ENCODE peak calls at places on chromosome 13, in five cellular contexts. I, K, B, Z and T are unnamed samples.

GRCh38 chr13:44249439-44249838 is 124.2 kb upstream of the SERP2 start:
- DNase-seq in I (no peak), K (no peak), B (no peak), Z (no peak), T (no peak)

GRCh38 chr13:49629196-49629938 is 1.1 kb downstream of the ARL11 start:
- DNase-seq in I (no peak), K (no peak), B (no peak), Z (no peak), T (no peak)

GRCh38 chr13:42047561-42048322 is 706 bp upstream of the DGKH start:
- DNase-seq in I (no peak), K (peak), B (peak), Z (no peak), T (peak)

GRCh38 chr13:42549555-42549941 is 24.4 kb upstream of the TNFSF11 start:
- DNase-seq in I (no peak), K (no peak), B (no peak), Z (no peak), T (no peak)

GRCh38 chr13:44401577-44401976 is 28.0 kb downstream of the SERP2 start:
- DNase-seq in I (no peak), K (no peak), B (no peak), Z (no peak), T (no peak)

GRCh38 chr13:73610799-73611592 is 523.2 kb downstream of the KLF12 start:
- DNase-seq in I (no peak), K (no peak), B (no peak), Z (no peak), T (no peak)

GRCh38 chr13:77384999-77385398 is 58.1 kb upstream of the MYCBP2 start:
- DNase-seq in I (no peak), K (no peak), B (no peak), Z (no peak), T (no peak)

GRCh38 chr13:95540848-95541247 is 11.7 kb upstream of the CLDN10 start:
- DNase-seq in I (no peak), K (no peak), B (no peak), Z (no peak), T (no peak)

GRCh38 chr13:94556646-94557045 is 39.3 kb downstream of the TGDS start:
- DNase-seq in I (no peak), K (no peak), B (no peak), Z (no peak), T (no peak)

GRCh38 chr13:99355267-99356215 is 48.3 kb upstream of the GPR183 start:
- DNase-seq in I (no peak), K (no peak), B (no peak), Z (no peak), T (no peak)

GRCh38 chr13:25415196-25415595 is 43.4 kb downstream of the ATP8A2 start:
- DNase-seq in I (no peak), K (no peak), B (no peak), Z (no peak), T (no peak)

GRCh38 chr13:104017317-104017716 is 951.1 kb upstream of the SLC10A2 start:
- DNase-seq in I (no peak), K (no peak), B (no peak), Z (no peak), T (no peak)

GRCh38 chr13:101424381-101425155 is 8.3 kb upstream of the NALCN start:
- DNase-seq in I (peak), K (no peak), B (no peak), Z (no peak), T (no peak)

GRCh38 chr13:67228909-67229308 is 1.2 kb downstream of the PCDH9 start:
- DNase-seq in I (no peak), K (no peak), B (no peak), Z (no peak), T (no peak)

GRCh38 chr13:85557651-85558050 is 241.6 kb downstream of the SLITRK6 start:
- DNase-seq in I (no peak), K (no peak), B (no peak), Z (no peak), T (no peak)

GRCh38 chr13:111944171-111944583 is 122.8 kb upstream of the SOX1 start:
- DNase-seq in I (no peak), K (no peak), B (no peak), Z (no peak), T (no peak)

GRCh38 chr13:104422668-104423067 is 1356.5 kb upstream of the SLC10A2 start:
- DNase-seq in I (no peak), K (no peak), B (no peak), Z (no peak), T (no peak)

GRCh38 chr13:113002891-113003290 is 33.9 kb downstream of the MCF2L start:
- DNase-seq in I (no peak), K (no peak), B (no peak), Z (no peak), T (no peak)

GRCh38 chr13:42277618-42278276 is 5.8 kb downstream of the AKAP11 start:
- DNase-seq in I (no peak), K (no peak), B (no peak), Z (no peak), T (no peak)

GRCh38 chr13:78609464-78610205 is 6.3 kb upstream of the POU4F1 start:
- DNase-seq in I (no peak), K (no peak), B (no peak), Z (no peak), T (peak)

GRCh38 chr13:27006519-27007161 is 165.0 kb downstream of the USP12 start:
- DNase-seq in I (no peak), K (no peak), B (no peak), Z (no peak), T (peak)

GRCh38 chr13:49086711-49087110 is 111.0 kb downstream of the FNDC3A start:
- DNase-seq in I (no peak), K (no peak), B (no peak), Z (no peak), T (no peak)

GRCh38 chr13:24272452-24273161 is 36.8 kb upstream of the C1QTNF9 start:
- DNase-seq in I (no peak), K (no peak), B (no peak), Z (no peak), T (no peak)

GRCh38 chr13:59782696-59783095 is 381.0 kb downstream of the DIAPH3 start:
- DNase-seq in I (no peak), K (no peak), B (no peak), Z (no peak), T (no peak)

GRCh38 chr13:105735269-105735668 is 800.2 kb downstream of the EFNB2 start:
- DNase-seq in I (no peak), K (no peak), B (no peak), Z (no peak), T (no peak)

GRCh38 chr13:48437381-48437780 is 24.5 kb upstream of the LPAR6 start:
- DNase-seq in I (no peak), K (no peak), B (no peak), Z (no peak), T (no peak)

GRCh38 chr13:66803759-66804456 is 426.2 kb downstream of the PCDH9 start:
- DNase-seq in I (no peak), K (no peak), B (no peak), Z (no peak), T (no peak)

GRCh38 chr13:72125561-72125960 is 258.6 kb upstream of the DACH1 start:
- DNase-seq in I (no peak), K (no peak), B (no peak), Z (no peak), T (no peak)

GRCh38 chr13:105474983-105475382 is 1060.5 kb downstream of the EFNB2 start:
- DNase-seq in I (no peak), K (no peak), B (no peak), Z (no peak), T (no peak)

DNA sequence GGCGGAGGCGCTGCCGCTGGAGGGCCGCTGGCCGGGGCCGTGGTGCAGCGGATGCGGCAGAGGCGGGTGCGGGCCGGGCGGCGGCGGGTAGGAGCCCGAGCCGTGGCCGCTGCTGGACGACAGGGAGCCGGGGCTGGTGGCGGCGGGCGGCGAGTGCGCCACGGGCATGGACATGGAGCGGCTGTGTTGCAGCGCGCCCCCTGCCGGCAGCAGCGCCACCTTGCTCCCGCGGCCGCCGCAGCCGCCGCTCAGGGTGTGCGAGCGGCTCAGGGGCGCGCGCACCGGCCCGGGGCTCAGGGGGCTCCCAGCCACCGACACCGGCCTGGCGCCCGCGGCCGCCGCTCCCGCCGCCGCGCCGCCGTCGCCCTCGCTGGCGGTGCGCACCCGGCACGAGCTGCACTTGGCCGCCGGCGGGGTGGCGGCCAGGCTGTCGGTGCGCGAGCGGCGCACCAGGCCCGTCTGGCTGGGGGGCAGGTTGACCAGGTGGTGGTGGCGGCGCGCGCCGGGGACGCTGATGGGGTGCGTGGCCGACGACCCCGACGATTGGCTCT is 1.7 kb downstream of the IRS2 start:
- DNase-seq in I (no peak), K (no peak), B (no peak), Z (no peak), T (peak)
- TF ChIP-seq ATF3 in I (no peak), K (no peak), B (no peak), Z (no peak), T (no peak)

GRCh38 chr13:93517658-93518057 is 291.1 kb downstream of the GPC6 start:
- DNase-seq in I (no peak), K (no peak), B (no peak), Z (no peak), T (no peak)

GRCh38 chr13:93521307-93521706 is 294.7 kb downstream of the GPC6 start:
- DNase-seq in I (no peak), K (no peak), B (no peak), Z (no peak), T (no peak)

GRCh38 chr13:93525087-93525486 is 298.5 kb downstream of the GPC6 start:
- DNase-seq in I (no peak), K (no peak), B (no peak), Z (no peak), T (no peak)

DNA sequence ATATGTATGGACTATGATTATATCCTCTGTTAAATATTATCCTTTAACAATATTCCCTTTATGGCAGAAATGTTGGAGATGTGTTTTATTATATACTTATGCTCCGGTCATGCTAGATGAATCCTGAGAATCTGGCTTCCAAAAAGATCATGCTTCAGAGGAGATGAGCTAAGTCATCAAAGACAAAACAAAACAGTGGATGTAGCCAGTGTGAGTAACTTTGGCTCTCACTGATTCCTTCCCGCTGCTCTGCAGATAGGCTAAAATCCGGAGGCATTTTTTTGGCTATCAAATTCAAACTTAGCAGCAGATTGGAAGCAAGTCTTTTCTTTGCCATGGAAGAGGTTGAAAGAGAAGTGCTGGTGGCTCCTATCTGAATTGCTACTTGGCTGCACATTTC is 295.9 kb downstream of the GPC6 start:
- DNase-seq in I (no peak), K (no peak), B (no peak), Z (no peak), T (no peak)
- TF ChIP-seq MAX in I (no peak), K (no peak), B (no peak), Z (no peak), T (no peak)

DNA sequence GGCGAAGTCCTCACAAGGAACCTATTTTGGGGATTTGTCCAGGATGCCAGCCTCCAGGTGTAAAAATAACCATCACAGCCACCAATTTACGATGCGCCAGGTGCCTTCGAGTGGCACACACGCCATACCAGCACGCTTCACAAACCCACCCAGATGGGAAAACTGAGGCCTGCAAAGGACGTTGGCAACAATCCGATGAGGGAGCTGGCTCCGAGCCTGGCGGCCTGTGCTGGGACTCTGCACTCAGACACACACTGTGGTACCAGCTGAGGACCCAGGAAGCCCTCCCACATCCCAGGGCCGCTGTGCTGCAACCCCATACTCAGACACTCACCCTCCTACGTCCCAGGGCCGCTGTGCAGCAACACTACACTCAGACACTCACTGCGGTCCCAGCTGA is 65.0 kb upstream of the C13orf46 start:
- DNase-seq in I (no peak), K (no peak), B (no peak), Z (no peak), T (no peak)
- TF ChIP-seq ATF3 in I (no peak), K (no peak), B (no peak), Z (no peak), T (no peak)

GRCh38 chr13:91119643-91120042 is 227.8 kb upstream of the MIR17HG start:
- DNase-seq in I (no peak), K (no peak), B (no peak), Z (no peak), T (no peak)
- TF ChIP-seq MAX in I (no peak), K (no peak), B (no peak), Z (no peak), T (no peak)